ENCODE peak calls at places on chromosomes 1 and 21, in six cellular contexts. D is activated CD8-positive, alpha-beta memory T cell treated with anti-CD3 and anti-CD28 coated beads, Interleukin-2, amount 50 U/mL, for 4 hours; Z is HuH-7.5; Y is activated T-helper 1 cell treated with Interleukin-2 at 50 U/mL for 16 hours; W is tibial artery; R is ACHN. K is an unnamed sample.
A peak's percentile ranks its signal among the peaks of the same experiment; 100 is the strongest.

GRCh38 chr21:26939532-26940181 is 27.2 kb downstream of the ADAMTS5 start:
- DNase-seq in D (no peak), Z (no peak), Y (no peak), W (no peak), R (no peak), K (no peak)

GRCh38 chr1:101474039-101474665 is 237.3 kb downstream of the S1PR1 start:
- DNase-seq in D (no peak), Z (no peak), Y (no peak), W (no peak), R (peak; percentile 31), K (no peak)

GRCh38 chr1:208433086-208433485 is 188.9 kb upstream of the PLXNA2 start:
- DNase-seq in D (no peak), Z (no peak), Y (no peak), W (no peak), R (no peak), K (no peak)

GRCh38 chr1:202160377-202160940 is at the start of gene PTPN7:
- DNase-seq in D (peak; percentile 90), Z (no peak), Y (peak; percentile 66), W (no peak), R (no peak), K (peak; percentile 74)

GRCh38 chr21:15208787-15209186 is 144.0 kb upstream of the NRIP1 start:
- DNase-seq in D (no peak), Z (no peak), Y (no peak), W (no peak), R (no peak), K (no peak)

GRCh38 chr1:14296795-14297194 is 301.7 kb upstream of the KAZN start:
- DNase-seq in D (no peak), Z (no peak), Y (no peak), W (no peak), R (peak; percentile 48), K (no peak)

GRCh38 chr21:41559658-41560599 is 52.0 kb upstream of the TMPRSS2 start:
- DNase-seq in D (no peak), Z (no peak), Y (no peak), W (no peak), R (no peak), K (no peak)

GRCh38 chr1:223813645-223814044 is 32.1 kb downstream of the TP53BP2 start:
- DNase-seq in D (no peak), Z (no peak), Y (no peak), W (no peak), R (no peak), K (no peak)

GRCh38 chr21:45468051-45468970 is 63.3 kb downstream of the COL18A1 start:
- DNase-seq in D (no peak), Z (no peak), Y (no peak), W (no peak), R (no peak), K (peak; percentile 34)

GRCh38 chr1:115454835-115455511 is 116.9 kb upstream of the NGF start:
- DNase-seq in D (no peak), Z (no peak), Y (no peak), W (no peak), R (no peak), K (no peak)

GRCh38 chr1:191174298-191174697 is 696.6 kb upstream of the BRINP3 start:
- DNase-seq in D (no peak), Z (no peak), Y (no peak), W (no peak), R (peak; percentile 19), K (no peak)

GRCh38 chr21:45981154-45981606 is 390 bp upstream of the COL6A1 start:
- DNase-seq in D (peak; percentile 55), Z (peak; percentile 77), Y (no peak), W (peak; percentile 94), R (peak; percentile 69), K (peak; percentile 53)

GRCh38 chr1:182259229-182259872 is 132.2 kb downstream of the GLUL start:
- DNase-seq in D (peak; percentile 32), Z (no peak), Y (peak; percentile 20), W (peak; percentile 67), R (no peak), K (peak; percentile 61)

GRCh38 chr21:41425954-41426655 is at the start of gene MX1:
- DNase-seq in D (peak; percentile 85), Z (peak; percentile 29), Y (peak; percentile 80), W (peak; percentile 85), R (peak; percentile 73), K (peak; percentile 80)

GRCh38 chr1:7956218-7957032 is 5.1 kb upstream of the PARK7 start:
- DNase-seq in D (no peak), Z (no peak), Y (no peak), W (no peak), R (peak; percentile 16), K (no peak)

GRCh38 chr1:54002544-54003248 is 15.3 kb downstream of the LDLRAD1 start:
- DNase-seq in D (no peak), Z (no peak), Y (no peak), W (no peak), R (no peak), K (no peak)

GRCh38 chr1:41919764-41920397 is 1.2 kb upstream of the HIVEP3 start:
- DNase-seq in D (peak; percentile 72), Z (no peak), Y (peak; percentile 73), W (no peak), R (peak; percentile 62), K (peak; percentile 59)

GRCh38 chr1:175885247-175885646 is 141.9 kb upstream of the TNR start:
- DNase-seq in D (no peak), Z (no peak), Y (no peak), W (peak; percentile 42), R (no peak), K (no peak)

GRCh38 chr1:185610954-185611353 is 123.2 kb upstream of the HMCN1 start:
- DNase-seq in D (no peak), Z (no peak), Y (no peak), W (no peak), R (no peak), K (no peak)

GRCh38 chr1:235919127-235919796 is 52.6 kb upstream of the LYST start:
- DNase-seq in D (no peak), Z (no peak), Y (no peak), W (no peak), R (no peak), K (no peak)

GRCh38 chr1:234869182-234870019 is 259.2 kb downstream of the TOMM20 start:
- DNase-seq in D (no peak), Z (no peak), Y (no peak), W (no peak), R (no peak), K (no peak)

K was measured in CD14-positive monocyte.